ENCODE peak calls at places on chromosomes 1 and 21, in four cellular contexts. Q is nephron progenitor cell, V is endothelial cell of umbilical vein, H is tibial artery. O is an unnamed sample.

GRCh38 chr1:148315081-148315811 is 163.2 kb upstream of the NBPF11 start:
- DNase-seq in Q (no peak), V (no peak), H (no peak), O (no peak)

GRCh38 chr1:200378096-200378495 is 31.7 kb downstream of the ZNF281 start:
- DNase-seq in Q (no peak), V (no peak), H (no peak), O (no peak)

GRCh38 chr1:45569962-45570581 is 13.8 kb upstream of the NASP start:
- DNase-seq in Q (peak; percentile 73), V (peak; percentile 81), H (peak; percentile 55), O (peak; percentile 48)

GRCh38 chr1:48793863-48794262 is 17.2 kb upstream of the BEND5 start:
- DNase-seq in Q (no peak), V (no peak), H (no peak), O (peak; percentile 42)

GRCh38 chr1:84245566-84245965 is 55.9 kb upstream of the SAMD13 start:
- DNase-seq in Q (no peak), V (peak; percentile 90), H (no peak), O (no peak)

GRCh38 chr1:43688594-43689000 is 18.7 kb upstream of the ST3GAL3 start:
- DNase-seq in Q (no peak), V (peak; percentile 64), H (no peak), O (no peak)

GRCh38 chr21:42295845-42296244 is 19.4 kb downstream of the TFF3 start:
- DNase-seq in Q (no peak), V (no peak), H (no peak), O (no peak)

GRCh38 chr1:248306103-248306502 is 2.9 kb upstream of the OR2T12 start:
- DNase-seq in Q (no peak), V (no peak), H (no peak), O (no peak)

GRCh38 chr1:228342627-228343210 is 63.9 kb downstream of the TRIM11 start:
- DNase-seq in Q (peak; percentile 0), V (no peak), H (no peak), O (peak; percentile 6)

GRCh38 chr21:32566990-32567389 is 18.3 kb downstream of the TCP10L start:
- DNase-seq in Q (no peak), V (no peak), H (no peak), O (no peak)

GRCh38 chr21:33403786-33404571 is 766 bp downstream of the IFNGR2 start:
- DNase-seq in Q (peak; percentile 64), V (peak; percentile 44), H (peak; percentile 49), O (peak; percentile 39)

GRCh38 chr1:167900907-167901306 is 13.0 kb downstream of the ADCY10 start:
- DNase-seq in Q (no peak), V (no peak), H (no peak), O (no peak)

GRCh38 chr1:211511947-211512346 is 20.0 kb upstream of the RD3 start:
- DNase-seq in Q (no peak), V (peak; percentile 72), H (no peak), O (no peak)

GRCh38 chr1:190479537-190479936 is 1.9 kb upstream of the BRINP3 start:
- DNase-seq in Q (no peak), V (no peak), H (no peak), O (no peak)

GRCh38 chr1:67646145-67647035 is 38.6 kb upstream of the GADD45A start:
- DNase-seq in Q (no peak), V (peak; percentile 39), H (no peak), O (no peak)

GRCh38 chr1:9558271-9558945 is 19.1 kb downstream of the SLC25A33 start:
- DNase-seq in Q (peak; percentile 7), V (no peak), H (no peak), O (no peak)

GRCh38 chr1:14926214-14926613 is 227.3 kb upstream of the TMEM51 start:
- DNase-seq in Q (no peak), V (no peak), H (no peak), O (no peak)

GRCh38 chr1:148353461-148354283 is 129.4 kb downstream of the PPIAL4G start:
- DNase-seq in Q (peak; percentile 15), V (peak; percentile 2), H (no peak), O (no peak)

GRCh38 chr21:36127250-36127904 is 7.5 kb upstream of the CBR3 start:
- DNase-seq in Q (no peak), V (no peak), H (no peak), O (no peak)

GRCh38 chr1:53835491-53835890 is 2.6 kb downstream of the NDC1 start:
- DNase-seq in Q (no peak), V (no peak), H (no peak), O (no peak)

GRCh38 chr1:53842347-53842746 is 4.3 kb upstream of the NDC1 start:
- DNase-seq in Q (no peak), V (no peak), H (no peak), O (no peak)

GRCh38 chr1:53834776-53835175 is 3.3 kb downstream of the NDC1 start:
- DNase-seq in Q (no peak), V (no peak), H (no peak), O (no peak)

GRCh38 chr1:53838654-53838974 is 518 bp upstream of the NDC1 start:
- DNase-seq in Q (no peak), V (no peak), H (no peak), O (no peak)

GRCh38 chr1:53837924-53838653 is at the start of gene NDC1:
- DNase-seq in Q (peak; percentile 90), V (peak; percentile 96), H (peak; percentile 88), O (peak; percentile 86)
- TF ChIP-seq CTCF in Q (no peak), V (peak; percentile 26), H (no peak), O (no peak)

GRCh38 chr1:202311880-202312635 is 29.7 kb downstream of the UBE2T start:
- DNase-seq in Q (no peak), V (peak; percentile 5), H (no peak), O (no peak)

GRCh38 chr1:202319381-202320080 is 22.2 kb downstream of the UBE2T start:
- DNase-seq in Q (no peak), V (no peak), H (no peak), O (no peak)

GRCh38 chr1:202316186-202316585 is 25.6 kb downstream of the UBE2T start:
- DNase-seq in Q (no peak), V (no peak), H (no peak), O (no peak)

GRCh38 chr1:202317941-202318925 is 23.5 kb downstream of the UBE2T start:
- DNase-seq in Q (no peak), V (no peak), H (no peak), O (no peak)

GRCh38 chr1:202315576-202316168 is 26.1 kb downstream of the UBE2T start:
- DNase-seq in Q (peak; percentile 85), V (peak; percentile 79), H (peak; percentile 64), O (peak; percentile 51)
- TF ChIP-seq CTCF in Q (peak; percentile 93), V (peak; percentile 95), H (peak; percentile 93), O (peak; percentile 64)

GRCh38 chr1:27574001-27574781 is 29.8 kb downstream of the AHDC1 start:
- DNase-seq in Q (no peak), V (no peak), H (no peak), O (no peak)

GRCh38 chr1:27576846-27577245 is 27.1 kb downstream of the AHDC1 start:
- DNase-seq in Q (no peak), V (no peak), H (no peak), O (no peak)

GRCh38 chr1:27575861-27576331 is 28.0 kb downstream of the AHDC1 start:
- DNase-seq in Q (peak; percentile 71), V (peak; percentile 56), H (peak; percentile 68), O (peak; percentile 42)

GRCh38 chr1:27572679-27573426 is 31.1 kb downstream of the AHDC1 start:
- DNase-seq in Q (peak; percentile 65), V (no peak), H (peak; percentile 68), O (no peak)

DNA sequence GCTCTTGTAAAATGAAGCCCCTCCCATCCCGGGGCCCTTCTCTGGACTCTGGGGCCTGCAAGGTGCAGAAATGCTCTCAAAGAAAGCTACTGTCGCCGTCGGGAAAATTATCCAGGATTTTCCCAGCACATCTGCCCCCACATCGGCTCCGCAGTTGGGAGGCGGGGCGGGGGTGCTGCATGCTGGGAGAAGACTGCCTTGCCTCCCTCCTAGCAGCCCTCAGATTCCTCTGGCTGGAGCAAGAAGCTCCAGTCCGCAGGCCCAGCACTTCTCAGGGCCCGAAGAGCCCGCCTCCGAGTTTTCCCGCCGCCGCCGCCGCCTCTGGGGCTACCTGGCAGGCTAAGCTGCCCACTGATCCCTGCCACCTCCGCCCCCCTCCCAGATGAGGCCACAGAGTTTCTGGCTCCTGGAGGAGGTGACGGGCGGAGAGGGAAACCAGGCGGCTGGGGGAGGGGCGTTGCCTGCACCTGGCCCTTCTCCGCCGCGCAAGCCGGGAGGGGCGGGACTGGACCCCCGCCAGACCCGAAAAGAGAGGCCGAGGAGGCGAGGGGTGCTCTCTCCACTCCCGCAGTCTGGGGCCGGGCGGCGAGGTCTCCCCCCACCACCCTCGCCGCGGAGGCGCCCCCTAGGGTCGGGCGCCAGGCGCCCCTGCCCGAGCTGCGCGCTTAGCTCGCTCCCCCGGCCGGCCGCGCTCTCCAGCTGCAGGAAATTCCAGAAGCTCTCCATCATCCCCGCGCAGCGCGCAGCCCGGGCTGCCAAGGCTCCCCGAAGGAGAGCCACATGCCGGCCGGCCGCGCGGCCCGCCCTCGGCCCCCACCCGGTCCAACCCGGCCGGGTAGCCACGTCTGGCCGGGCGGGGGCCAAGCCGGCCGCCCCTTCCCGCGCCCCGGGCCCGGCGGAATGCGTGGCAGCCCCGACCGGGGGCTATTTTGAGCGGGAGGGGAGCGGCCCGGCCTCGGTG is 28.8 kb downstream of the AHDC1 start:
- DNase-seq in Q (peak; percentile 81), V (peak; percentile 74), H (peak; percentile 80), O (no peak)
- TF ChIP-seq CTCF in Q (peak; percentile 39), V (peak; percentile 62), H (peak; percentile 40), O (no peak)

DNA sequence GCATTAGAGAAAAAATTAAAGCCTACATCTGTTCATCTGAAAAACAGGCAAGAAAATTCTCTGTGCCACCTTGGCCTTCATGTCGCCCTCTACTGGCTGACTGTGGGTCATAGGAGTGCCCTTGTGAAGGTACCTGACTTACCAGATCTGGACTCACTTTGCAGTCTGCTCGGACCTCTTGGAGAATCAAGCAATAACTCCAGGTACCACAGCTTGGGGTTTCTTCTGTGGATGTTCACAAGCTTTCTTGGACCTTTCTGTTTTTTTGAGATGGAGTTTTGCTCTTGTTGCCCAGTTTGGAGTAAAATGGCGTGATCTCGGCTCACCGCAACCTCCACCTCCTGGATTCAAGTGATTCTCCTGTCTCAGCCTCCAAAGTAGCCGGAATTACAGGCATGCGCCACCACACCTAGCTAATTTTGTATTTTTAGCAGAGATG is 2.4 kb upstream of the PRAMEF18 start:
- DNase-seq in Q (no peak), V (no peak), H (no peak), O (no peak)
- TF ChIP-seq CTCF in Q (no peak), V (no peak), H (no peak), O (no peak)

O was measured in activated B cell treated with CpG ODN at 0.5 μM for 24 hours.